ENCODE peak calls at places on chromosomes 13 and 19, in four cellular contexts. Y, P, B and M are unnamed samples.

GRCh38 chr19:47550129-47550528 is 22.8 kb downstream of the ZNF541 start:
- DNase-seq in Y (no peak), P (no peak), B (no peak), M (no peak)

GRCh38 chr13:95614641-95615245 is 29.8 kb downstream of the DZIP1 start:
- DNase-seq in Y (no peak), P (no peak), B (peak), M (peak)

GRCh38 chr13:98206946-98207345 is 29.9 kb upstream of the RNF113B start:
- DNase-seq in Y (no peak), P (no peak), B (no peak), M (no peak)

GRCh38 chr13:31749929-31750328 is 10.6 kb downstream of the RXFP2 start:
- DNase-seq in Y (no peak), P (no peak), B (peak), M (peak)

GRCh38 chr13:49371943-49372636 is 71.8 kb downstream of the CAB39L start:
- DNase-seq in Y (peak), P (no peak), B (no peak), M (no peak)

GRCh38 chr19:17974551-17974950 is 7.6 kb downstream of the KCNN1 start:
- DNase-seq in Y (no peak), P (no peak), B (no peak), M (no peak)

GRCh38 chr19:34578173-34578572 is 96.6 kb downstream of the WTIP start:
- DNase-seq in Y (no peak), P (no peak), B (no peak), M (no peak)

GRCh38 chr13:64718116-64718515 is 2512.0 kb downstream of the PCDH9 start:
- DNase-seq in Y (no peak), P (no peak), B (no peak), M (no peak)

GRCh38 chr19:32976223-32976805 is 4.3 kb downstream of the FAAP24 start:
- DNase-seq in Y (peak), P (peak), B (peak), M (peak)

GRCh38 chr19:34639491-34640085 is 37.4 kb downstream of the SCGB2B2 start:
- DNase-seq in Y (peak), P (peak), B (no peak), M (peak)

GRCh38 chr13:43959291-43959690 is 79.6 kb downstream of the LACC1 start:
- DNase-seq in Y (no peak), P (no peak), B (no peak), M (no peak)

GRCh38 chr13:98110749-98111148 is 32.1 kb upstream of the FARP1 start:
- DNase-seq in Y (no peak), P (no peak), B (no peak), M (no peak)

GRCh38 chr13:80337706-80338105 is 3.2 kb downstream of the SPRY2 start:
- DNase-seq in Y (no peak), P (no peak), B (no peak), M (peak)

GRCh38 chr19:21824679-21825078 is 11.3 kb downstream of the ZNF43 start:
- DNase-seq in Y (no peak), P (no peak), B (peak), M (no peak)

GRCh38 chr19:41999878-42000208 is 5.8 kb upstream of the ATP1A3 start:
- DNase-seq in Y (no peak), P (no peak), B (no peak), M (no peak)

GRCh38 chr13:92355213-92355612 is 871.4 kb upstream of the GPC6 start:
- DNase-seq in Y (no peak), P (no peak), B (no peak), M (peak)

GRCh38 chr13:51955281-51955771 is 55.9 kb downstream of the ATP7B start:
- DNase-seq in Y (no peak), P (no peak), B (no peak), M (peak)

GRCh38 chr19:3963458-3964255 is 7.2 kb downstream of the DAPK3 start:
- DNase-seq in Y (no peak), P (no peak), B (no peak), M (no peak)

GRCh38 chr13:77492982-77493381 is 42.5 kb upstream of the SCEL start:
- DNase-seq in Y (no peak), P (no peak), B (no peak), M (peak)

GRCh38 chr13:74036373-74036772 is 97.8 kb downstream of the KLF12 start:
- DNase-seq in Y (no peak), P (no peak), B (no peak), M (no peak)

GRCh38 chr13:110559429-110559943 is 2.0 kb downstream of the RAB20 start:
- DNase-seq in Y (no peak), P (no peak), B (no peak), M (no peak)

GRCh38 chr19:5628470-5628869 is 5.6 kb downstream of the SAFB start:
- DNase-seq in Y (no peak), P (no peak), B (no peak), M (no peak)

GRCh38 chr19:49155005-49155826 is at the start of gene HRC:
- DNase-seq in Y (no peak), P (peak), B (no peak), M (no peak)

GRCh38 chr19:28159065-28159464 is 1053.9 kb downstream of the UQCRFS1 start:
- DNase-seq in Y (no peak), P (no peak), B (no peak), M (no peak)

GRCh38 chr19:47697863-47698609 is 15.2 kb upstream of the EHD2 start:
- DNase-seq in Y (peak), P (peak), B (peak), M (peak)

GRCh38 chr13:112446347-112446861 is 70.2 kb downstream of the SPACA7 start:
- DNase-seq in Y (no peak), P (no peak), B (no peak), M (no peak)

GRCh38 chr19:47390533-47391488 is 28.5 kb downstream of the MEIS3 start:
- DNase-seq in Y (no peak), P (no peak), B (no peak), M (no peak)

GRCh38 chr13:113650275-113650674 is 7.7 kb downstream of the ATP4B start:
- DNase-seq in Y (no peak), P (no peak), B (no peak), M (no peak)

DNA sequence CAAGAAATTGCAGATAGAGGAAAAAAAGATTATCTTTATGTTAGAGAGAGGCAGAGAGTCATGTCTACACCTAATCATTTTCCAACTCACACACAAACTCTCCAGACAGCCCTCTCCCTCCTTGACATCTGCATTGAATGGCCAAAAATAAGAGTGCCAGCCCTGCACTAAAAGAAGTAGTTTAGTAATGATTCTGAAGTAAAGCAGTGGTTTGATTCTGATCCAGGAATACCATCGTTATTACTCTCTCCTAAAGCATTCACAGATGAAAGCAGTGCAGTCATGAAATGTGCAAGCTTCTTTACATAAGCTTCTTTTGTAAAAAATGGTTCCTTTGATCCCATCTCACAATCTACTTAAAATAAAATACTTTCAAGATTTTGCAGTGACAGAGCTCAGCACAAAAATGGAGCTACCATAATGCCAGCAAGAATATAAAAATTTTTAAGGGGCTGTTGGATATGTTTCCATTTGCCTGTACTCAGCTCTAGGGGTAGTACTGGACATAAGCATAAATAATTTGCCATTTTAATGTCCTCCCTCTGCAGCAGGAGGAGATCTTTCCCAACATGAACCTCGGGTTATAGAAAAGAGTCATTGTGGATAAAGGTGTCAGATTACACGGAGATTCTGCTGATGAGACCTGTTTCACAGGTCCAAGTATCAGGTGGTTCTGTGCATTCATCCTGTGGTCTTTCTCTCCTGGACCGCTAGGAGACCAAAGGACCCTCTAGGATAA is 406.3 kb downstream of the DCT start:
- DNase-seq in Y (no peak), P (no peak), B (no peak), M (peak)
- TF ChIP-seq CTCF in Y (no peak), P (no peak), B (peak), M (no peak)

GRCh38 chr19:53076984-53077383 is 26.2 kb downstream of the ZNF160 start:
- DNase-seq in Y (no peak), P (peak), B (peak), M (no peak)
- TF ChIP-seq CTCF in Y (no peak), P (peak), B (peak), M (no peak)

DNA sequence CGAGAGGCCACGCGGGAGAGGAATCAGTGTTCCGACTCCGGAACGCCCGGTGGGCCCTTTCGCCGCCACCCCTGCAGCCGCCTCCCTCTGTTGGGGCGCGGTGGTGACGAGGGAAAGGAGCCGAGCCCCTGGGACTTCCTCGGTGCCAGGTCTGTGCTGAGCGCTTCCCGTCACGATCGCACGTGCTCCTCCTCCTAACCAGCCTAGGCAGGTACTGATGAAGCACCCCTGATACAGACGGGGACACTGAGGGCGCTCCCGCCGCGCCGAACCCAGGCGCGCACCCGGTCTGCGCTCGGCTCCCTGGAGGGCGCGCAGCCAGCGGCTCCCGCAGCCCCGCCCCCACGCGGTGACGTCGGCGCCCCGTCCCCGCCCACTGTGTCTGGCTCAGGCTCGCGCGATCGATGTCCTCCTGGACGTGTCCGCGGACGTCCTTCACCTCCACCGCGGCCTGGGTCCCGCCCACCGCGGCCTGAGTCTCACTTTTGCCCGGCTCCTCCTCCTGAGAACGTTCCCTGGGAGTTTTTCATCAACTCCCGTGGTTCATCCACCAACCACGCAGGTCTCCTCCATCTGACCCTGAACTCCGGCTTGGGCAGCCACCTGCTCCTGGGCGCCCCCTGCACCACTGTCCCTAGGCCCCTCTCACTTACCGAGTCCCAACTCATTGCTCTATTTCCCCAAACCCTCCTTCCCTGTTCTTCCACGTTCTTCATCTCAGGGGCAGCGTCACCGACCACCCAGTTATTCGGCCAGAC is 2.6 kb upstream of the KLK15 start:
- DNase-seq in Y (peak), P (peak), B (no peak), M (peak)
- TF ChIP-seq CTCF in Y (no peak), P (no peak), B (peak), M (no peak)

GRCh38 chr13:100941811-100942361 is 267.3 kb upstream of the TMTC4 start:
- DNase-seq in Y (no peak), P (no peak), B (peak), M (no peak)
- TF ChIP-seq CTCF in Y (no peak), P (no peak), B (no peak), M (no peak)

GRCh38 chr13:85603735-85604134 is 195.5 kb downstream of the SLITRK6 start:
- DNase-seq in Y (no peak), P (no peak), B (no peak), M (no peak)
- TF ChIP-seq CTCF in Y (no peak), P (no peak), B (no peak), M (no peak)

DNA sequence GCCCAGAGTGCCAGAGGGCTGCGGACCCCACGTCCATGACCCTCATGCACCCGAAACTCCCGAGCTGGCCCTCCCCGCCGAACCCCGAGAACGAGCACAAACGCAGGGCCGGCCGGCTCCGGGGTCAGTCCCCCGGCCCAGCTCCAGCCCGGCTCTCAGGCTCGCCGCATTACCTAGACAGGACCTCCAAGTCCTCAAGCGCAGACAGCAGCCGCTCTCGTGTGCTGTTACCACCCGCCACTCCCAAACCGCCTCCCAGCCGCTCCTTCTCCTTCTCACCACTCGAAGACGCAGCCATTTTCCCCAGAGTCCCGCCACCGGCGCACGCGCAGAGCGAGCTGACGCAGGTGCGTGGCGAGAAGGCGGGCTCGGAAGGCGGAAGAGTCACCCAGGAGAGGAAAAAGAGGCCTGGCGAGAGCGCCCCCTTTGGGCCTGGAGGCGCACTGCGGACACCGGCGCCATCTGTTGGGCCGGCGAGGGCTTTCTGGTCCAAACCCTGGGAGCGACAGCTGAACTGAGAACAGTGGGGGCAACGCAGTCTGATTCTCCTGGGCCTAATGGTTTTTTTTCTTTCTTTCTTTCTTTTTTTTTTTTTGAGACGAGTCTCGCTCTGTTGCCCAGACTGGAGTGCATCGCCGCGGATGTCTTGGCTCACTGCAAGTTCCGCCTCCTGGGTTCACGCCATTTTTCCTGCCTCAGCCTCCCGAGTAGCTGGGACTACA is at the start of gene MED4:
- DNase-seq in Y (peak), P (peak), B (peak), M (peak)
- TF ChIP-seq CTCF in Y (peak), P (peak), B (peak), M (peak)

GRCh38 chr13:45269204-45269603 is 68.4 kb upstream of the KCTD4 start:
- DNase-seq in Y (no peak), P (no peak), B (no peak), M (peak)
- TF ChIP-seq CTCF in Y (no peak), P (no peak), B (no peak), M (no peak)